ENCODE peak calls at places on chromosomes 5 and 9, in four cellular contexts. One of them, this sample, is unnamed.

GRCh38 chr9:114069476-114070187 is 8.5 kb downstream of the AMBP start:
- DNase-seq in fibroblast of lung: no peak
- DNase-seq in lower lobe of right lung: no peak
- DNase-seq in cardiac fibroblast: no peak
- DNase-seq in this sample: no peak

GRCh38 chr5:140043508-140043872 is 391 bp upstream of the NRG2 start:
- DNase-seq in fibroblast of lung: no peak
- DNase-seq in cardiac fibroblast: no peak
- DNase-seq in lower lobe of right lung: no peak
- DNase-seq in this sample: no peak

GRCh38 chr5:99037668-99038067 is 108.9 kb upstream of the CHD1 start:
- DNase-seq in cardiac fibroblast: no peak
- DNase-seq in fibroblast of lung: no peak
- DNase-seq in lower lobe of right lung: peak
- DNase-seq in this sample: no peak

GRCh38 chr5:141681695-141682641 is at the start of gene ARAP3:
- DNase-seq in fibroblast of lung: peak
- DNase-seq in cardiac fibroblast: peak
- DNase-seq in lower lobe of right lung: peak
- DNase-seq in this sample: peak

GRCh38 chr9:34541540-34541939 is 18.8 kb upstream of the ENHO start:
- DNase-seq in lower lobe of right lung: no peak
- DNase-seq in cardiac fibroblast: no peak
- DNase-seq in fibroblast of lung: no peak
- DNase-seq in this sample: no peak

GRCh38 chr5:98986556-98986955 is 57.7 kb upstream of the CHD1 start:
- DNase-seq in fibroblast of lung: no peak
- DNase-seq in cardiac fibroblast: no peak
- DNase-seq in lower lobe of right lung: no peak
- DNase-seq in this sample: no peak

GRCh38 chr5:65737842-65738241 is 15.8 kb downstream of the NLN start:
- DNase-seq in fibroblast of lung: no peak
- DNase-seq in cardiac fibroblast: no peak
- DNase-seq in lower lobe of right lung: no peak
- DNase-seq in this sample: no peak

GRCh38 chr5:54090495-54091084 is 219.8 kb downstream of the ARL15 start:
- DNase-seq in cardiac fibroblast: peak
- DNase-seq in fibroblast of lung: peak
- DNase-seq in lower lobe of right lung: no peak
- DNase-seq in this sample: peak

GRCh38 chr5:119417891-119418781 is 34.2 kb upstream of the HSD17B4 start:
- DNase-seq in fibroblast of lung: peak
- DNase-seq in cardiac fibroblast: peak
- DNase-seq in lower lobe of right lung: no peak
- DNase-seq in this sample: peak

GRCh38 chr9:125604189-125604588 is 102.8 kb downstream of the MAPKAP1 start:
- DNase-seq in lower lobe of right lung: no peak
- DNase-seq in fibroblast of lung: no peak
- DNase-seq in cardiac fibroblast: no peak
- DNase-seq in this sample: no peak

GRCh38 chr9:94697972-94698581 is 28.4 kb upstream of the AOPEP start:
- DNase-seq in lower lobe of right lung: no peak
- DNase-seq in cardiac fibroblast: peak
- DNase-seq in fibroblast of lung: peak
- DNase-seq in this sample: peak

GRCh38 chr5:169183581-169183980 is 117.4 kb downstream of the SLIT3 start:
- DNase-seq in lower lobe of right lung: no peak
- DNase-seq in fibroblast of lung: peak
- DNase-seq in cardiac fibroblast: no peak
- DNase-seq in this sample: no peak

GRCh38 chr5:178546675-178547033 is 43.5 kb downstream of the COL23A1 start:
- DNase-seq in lower lobe of right lung: no peak
- DNase-seq in cardiac fibroblast: no peak
- DNase-seq in fibroblast of lung: no peak
- DNase-seq in this sample: no peak

GRCh38 chr9:130499804-130500263 is 55.1 kb downstream of the ASS1 start:
- DNase-seq in cardiac fibroblast: no peak
- DNase-seq in lower lobe of right lung: no peak
- DNase-seq in fibroblast of lung: no peak
- DNase-seq in this sample: no peak

GRCh38 chr5:166716856-166717492 is 1574.5 kb upstream of the WWC1 start:
- DNase-seq in lower lobe of right lung: no peak
- DNase-seq in cardiac fibroblast: no peak
- DNase-seq in fibroblast of lung: no peak
- DNase-seq in this sample: no peak

GRCh38 chr5:179371681-179372675 is 26.7 kb upstream of the ADAMTS2 start:
- DNase-seq in cardiac fibroblast: no peak
- DNase-seq in fibroblast of lung: no peak
- DNase-seq in lower lobe of right lung: no peak
- DNase-seq in this sample: no peak

GRCh38 chr9:121562261-121562780 is 62.7 kb upstream of the GGTA1 start:
- DNase-seq in lower lobe of right lung: no peak
- DNase-seq in fibroblast of lung: no peak
- DNase-seq in cardiac fibroblast: no peak
- DNase-seq in this sample: no peak

GRCh38 chr5:76700571-76700970 is 15.4 kb upstream of the F2R start:
- DNase-seq in fibroblast of lung: no peak
- DNase-seq in cardiac fibroblast: no peak
- DNase-seq in lower lobe of right lung: no peak
- DNase-seq in this sample: no peak

GRCh38 chr9:35903049-35903448 is 3.0 kb upstream of the HRCT1 start:
- DNase-seq in cardiac fibroblast: peak
- DNase-seq in lower lobe of right lung: no peak
- DNase-seq in fibroblast of lung: peak
- DNase-seq in this sample: no peak

DNA sequence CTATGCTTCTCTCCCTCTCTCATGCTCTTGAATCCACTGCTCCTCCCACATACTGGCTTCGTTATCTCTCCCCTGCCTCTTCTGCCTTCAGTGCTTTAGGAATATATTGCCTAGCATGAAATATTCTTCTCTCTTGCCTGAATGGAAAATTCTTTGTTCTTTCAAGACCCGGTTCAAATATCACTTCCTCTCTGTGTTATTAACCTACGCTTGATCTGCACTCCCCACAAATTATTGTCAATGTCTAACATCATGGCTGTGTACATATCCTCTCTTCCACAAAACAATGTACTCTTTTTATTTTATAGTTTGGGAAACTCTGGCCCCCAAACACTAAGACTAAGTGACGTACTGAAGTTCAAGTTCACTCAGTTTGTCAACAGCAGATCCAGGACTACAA is 211.0 kb downstream of the SEC61B start:
- DNase-seq in cardiac fibroblast: no peak
- DNase-seq in lower lobe of right lung: no peak
- DNase-seq in fibroblast of lung: no peak
- DNase-seq in this sample: no peak
- H3K4me3 ChIP-seq in cardiac fibroblast: no peak
- H3K4me3 ChIP-seq in lower lobe of right lung: no peak
- H3K4me3 ChIP-seq in fibroblast of lung: no peak
- H3K4me3 ChIP-seq in this sample: no peak

DNA sequence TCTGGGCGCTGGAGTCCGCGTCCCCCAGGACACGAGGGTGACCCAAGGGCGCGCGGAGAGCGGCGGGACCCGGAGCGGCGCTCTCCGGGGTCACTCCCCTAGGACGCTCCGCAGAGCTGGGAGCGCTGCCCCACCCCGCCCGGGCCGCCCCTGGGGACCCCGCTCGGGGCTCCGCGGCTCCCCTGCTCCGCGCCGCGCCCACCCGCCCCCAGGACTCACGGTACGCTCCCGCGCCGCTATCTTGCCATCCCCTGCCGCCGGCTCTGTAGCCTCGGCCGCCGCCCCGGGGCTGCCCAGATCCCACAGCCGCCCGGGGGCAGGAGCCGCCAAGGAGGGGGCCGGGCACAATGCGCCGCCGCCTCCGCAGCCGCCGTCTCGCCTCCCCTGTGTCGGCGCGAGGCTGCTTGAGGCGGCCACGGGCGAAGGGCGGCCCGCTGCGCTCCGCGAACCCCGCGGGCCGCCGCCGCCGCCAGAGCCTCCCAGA is 289 bp downstream of the LIFR start:
- DNase-seq in fibroblast of lung: no peak
- DNase-seq in cardiac fibroblast: no peak
- DNase-seq in lower lobe of right lung: no peak
- DNase-seq in this sample: no peak
- TF ChIP-seq CTCF in fibroblast of lung: no peak
- TF ChIP-seq CTCF in cardiac fibroblast: no peak
- TF ChIP-seq CTCF in lower lobe of right lung: no peak
- TF ChIP-seq CTCF in this sample: no peak

GRCh38 chr9:98867434-98868168 is 60.1 kb downstream of the GALNT12 start:
- DNase-seq in cardiac fibroblast: peak
- DNase-seq in fibroblast of lung: peak
- DNase-seq in lower lobe of right lung: peak
- DNase-seq in this sample: no peak
- H3K4me3 ChIP-seq in cardiac fibroblast: no peak
- H3K4me3 ChIP-seq in fibroblast of lung: no peak
- H3K4me3 ChIP-seq in lower lobe of right lung: no peak
- H3K4me3 ChIP-seq in this sample: no peak

DNA sequence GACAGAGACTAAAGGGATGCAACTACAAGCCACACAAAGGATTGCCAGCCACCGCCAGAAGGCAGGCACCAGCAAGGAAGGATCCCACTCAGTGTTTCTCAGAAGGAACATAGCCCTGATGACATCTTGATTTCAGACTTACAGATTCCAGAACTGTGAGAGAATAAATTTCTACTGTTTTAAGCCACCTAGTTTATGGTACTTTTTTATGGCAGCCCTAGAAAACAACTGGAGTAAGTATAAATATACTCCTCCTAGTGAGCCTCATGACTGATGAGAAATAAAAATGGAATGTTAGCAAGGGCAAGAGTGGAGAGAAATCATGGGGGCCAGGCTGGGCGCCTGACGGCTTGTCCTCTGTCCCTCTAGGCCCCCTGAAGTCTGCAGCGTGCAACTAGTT is 307.3 kb downstream of the PIK3R1 start:
- DNase-seq in lower lobe of right lung: no peak
- DNase-seq in cardiac fibroblast: peak
- DNase-seq in fibroblast of lung: peak
- DNase-seq in this sample: no peak
- TF ChIP-seq CTCF in lower lobe of right lung: no peak
- TF ChIP-seq CTCF in cardiac fibroblast: no peak
- TF ChIP-seq CTCF in fibroblast of lung: no peak
- TF ChIP-seq CTCF in this sample: no peak

DNA sequence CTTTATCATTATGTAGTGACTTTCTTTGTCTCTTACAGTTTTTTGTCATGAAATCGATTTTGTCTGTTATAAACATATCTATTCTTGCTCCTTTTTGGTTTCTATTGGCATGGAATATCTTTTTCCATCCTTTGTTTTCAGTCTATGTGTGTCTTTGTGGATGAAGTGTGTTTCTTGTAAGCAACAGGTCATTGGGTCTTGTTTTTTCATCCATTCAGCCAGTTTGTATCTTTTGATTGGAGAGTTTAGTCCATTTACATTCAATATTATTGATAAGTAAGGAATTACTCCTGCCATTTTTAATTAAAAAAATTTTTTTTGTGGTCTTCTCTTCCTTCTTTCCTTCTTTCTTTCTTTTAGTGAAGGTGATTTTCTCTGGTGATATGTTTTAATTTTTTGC is 194.1 kb downstream of the GDNF start:
- DNase-seq in cardiac fibroblast: no peak
- DNase-seq in fibroblast of lung: no peak
- DNase-seq in lower lobe of right lung: no peak
- DNase-seq in this sample: no peak
- H3K4me3 ChIP-seq in cardiac fibroblast: no peak
- H3K4me3 ChIP-seq in fibroblast of lung: no peak
- H3K4me3 ChIP-seq in lower lobe of right lung: no peak
- H3K4me3 ChIP-seq in this sample: no peak

DNA sequence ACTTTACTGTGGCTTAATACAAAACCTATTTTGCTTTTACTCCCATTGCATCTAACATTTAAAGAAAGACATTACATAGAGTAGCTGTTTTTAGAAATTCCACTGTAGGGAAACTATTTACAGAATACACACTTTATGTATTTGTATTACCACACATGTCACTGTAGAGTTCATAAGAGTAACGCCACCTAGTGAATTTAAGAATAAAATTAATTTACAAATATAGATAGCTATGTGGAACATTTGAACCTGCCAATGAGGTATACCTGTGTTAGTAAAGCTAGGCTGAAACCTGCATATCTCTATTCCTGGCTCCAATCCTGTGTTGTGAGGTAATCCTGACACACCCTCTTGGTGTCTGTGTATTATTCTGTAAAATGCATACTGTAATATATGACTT is 234.4 kb downstream of the MAST4 start:
- DNase-seq in cardiac fibroblast: peak
- DNase-seq in lower lobe of right lung: no peak
- DNase-seq in fibroblast of lung: peak
- DNase-seq in this sample: no peak
- TF ChIP-seq CTCF in cardiac fibroblast: no peak
- TF ChIP-seq CTCF in lower lobe of right lung: no peak
- TF ChIP-seq CTCF in fibroblast of lung: no peak
- TF ChIP-seq CTCF in this sample: peak

GRCh38 chr9:33024126-33024965 is 727 bp upstream of the DNAJA1 start:
- DNase-seq in lower lobe of right lung: no peak
- DNase-seq in fibroblast of lung: peak
- DNase-seq in cardiac fibroblast: peak
- DNase-seq in this sample: no peak

GRCh38 chr9:33025572-33026347 is 687 bp downstream of the DNAJA1 start:
- DNase-seq in fibroblast of lung: peak
- DNase-seq in cardiac fibroblast: peak
- DNase-seq in lower lobe of right lung: peak
- DNase-seq in this sample: no peak

GRCh38 chr9:33023661-33024060 is 1.4 kb upstream of the DNAJA1 start:
- DNase-seq in cardiac fibroblast: no peak
- DNase-seq in lower lobe of right lung: no peak
- DNase-seq in fibroblast of lung: no peak
- DNase-seq in this sample: no peak

GRCh38 chr9:33022755-33023154 is 2.3 kb upstream of the DNAJA1 start:
- DNase-seq in lower lobe of right lung: no peak
- DNase-seq in fibroblast of lung: no peak
- DNase-seq in cardiac fibroblast: no peak
- DNase-seq in this sample: no peak

DNA sequence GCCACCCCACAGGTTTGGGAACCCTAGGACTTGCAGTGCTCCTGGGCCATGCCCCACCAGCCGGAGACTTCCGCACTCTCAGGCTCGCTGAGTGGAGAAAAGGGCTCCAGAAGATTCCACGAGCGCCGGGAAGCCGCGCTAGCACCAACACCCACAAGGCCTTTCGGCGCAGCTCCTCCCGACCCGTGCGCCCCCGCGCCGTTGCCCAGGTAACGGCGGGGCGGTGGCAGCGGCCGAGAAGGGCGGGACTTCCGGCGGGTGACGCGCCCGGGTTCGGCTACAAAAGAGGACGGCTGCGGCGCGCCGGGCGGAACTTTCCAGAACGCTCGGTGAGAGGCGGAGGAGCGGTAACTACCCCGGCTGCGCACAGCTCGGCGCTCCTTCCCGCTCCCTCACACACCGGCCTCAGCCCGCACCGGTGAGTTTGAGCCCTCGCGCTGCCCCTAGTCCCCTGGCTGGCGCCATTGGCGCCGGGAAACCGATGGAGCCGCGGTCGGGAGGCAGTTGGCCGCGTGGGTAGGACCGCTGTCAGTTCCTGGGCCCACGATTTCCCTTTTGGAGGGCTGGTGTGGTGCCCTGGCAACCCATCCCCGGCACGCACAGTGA is at the start of gene DNAJA1:
- DNase-seq in lower lobe of right lung: peak
- DNase-seq in fibroblast of lung: peak
- DNase-seq in cardiac fibroblast: peak
- DNase-seq in this sample: peak
- H3K4me3 ChIP-seq in lower lobe of right lung: peak
- H3K4me3 ChIP-seq in fibroblast of lung: peak
- H3K4me3 ChIP-seq in cardiac fibroblast: peak
- H3K4me3 ChIP-seq in this sample: peak